ENCODE peak calls at places on chromosomes 13 and 19, in four cellular contexts. One of them, this sample, is unnamed.

GRCh38 chr19:2095338-2095938 is 688 bp downstream of the MOB3A start:
- DNase-seq in GM23248: peak; percentile 27
- DNase-seq in PC-3: no peak
- DNase-seq in OCI-LY7: peak; percentile 46
- DNase-seq in this sample: no peak

GRCh38 chr13:21243843-21244184 is 67.4 kb downstream of the MRPL57 start:
- DNase-seq in GM23248: no peak
- DNase-seq in PC-3: no peak
- DNase-seq in OCI-LY7: no peak
- DNase-seq in this sample: no peak

GRCh38 chr13:112443191-112444000 is 67.2 kb downstream of the SPACA7 start:
- DNase-seq in GM23248: peak; percentile 35
- DNase-seq in PC-3: no peak
- DNase-seq in OCI-LY7: peak; percentile 0
- DNase-seq in this sample: peak; percentile 64

GRCh38 chr19:30073152-30074000 is 131.3 kb downstream of the URI1 start:
- DNase-seq in GM23248: no peak
- DNase-seq in PC-3: no peak
- DNase-seq in OCI-LY7: no peak
- DNase-seq in this sample: no peak

GRCh38 chr19:30690935-30691505 is 318.8 kb downstream of the ZNF536 start:
- DNase-seq in GM23248: no peak
- DNase-seq in PC-3: no peak
- DNase-seq in OCI-LY7: no peak
- DNase-seq in this sample: peak; percentile 44

GRCh38 chr13:98171806-98172569 is 5.1 kb downstream of the RNF113B start:
- DNase-seq in GM23248: peak; percentile 78
- DNase-seq in PC-3: no peak
- DNase-seq in OCI-LY7: no peak
- DNase-seq in this sample: peak; percentile 79

GRCh38 chr19:6229951-6230712 is 49.6 kb downstream of the MLLT1 start:
- DNase-seq in GM23248: no peak
- DNase-seq in PC-3: no peak
- DNase-seq in OCI-LY7: no peak
- DNase-seq in this sample: no peak

GRCh38 chr19:6663236-6664187 is 6.4 kb downstream of the TNFSF14 start:
- DNase-seq in GM23248: peak; percentile 53
- DNase-seq in PC-3: peak; percentile 28
- DNase-seq in OCI-LY7: no peak
- DNase-seq in this sample: no peak

GRCh38 chr13:40410315-40410714 is 256.1 kb downstream of the FOXO1 start:
- DNase-seq in GM23248: no peak
- DNase-seq in PC-3: no peak
- DNase-seq in OCI-LY7: no peak
- DNase-seq in this sample: no peak

GRCh38 chr19:1231729-1232128 is 6.1 kb downstream of the CBARP start:
- DNase-seq in GM23248: no peak
- DNase-seq in PC-3: peak; percentile 32
- DNase-seq in OCI-LY7: no peak
- DNase-seq in this sample: no peak

GRCh38 chr13:84430441-84430840 is 548.2 kb upstream of the SLITRK1 start:
- DNase-seq in GM23248: peak; percentile 27
- DNase-seq in PC-3: no peak
- DNase-seq in OCI-LY7: no peak
- DNase-seq in this sample: no peak

GRCh38 chr19:7871280-7871529 is 3.0 kb downstream of the PRR36 start:
- DNase-seq in GM23248: no peak
- DNase-seq in PC-3: no peak
- DNase-seq in OCI-LY7: peak; percentile 67
- DNase-seq in this sample: no peak

GRCh38 chr13:113418722-113419049 is 34.6 kb downstream of the ADPRHL1 start:
- DNase-seq in GM23248: no peak
- DNase-seq in PC-3: no peak
- DNase-seq in OCI-LY7: no peak
- DNase-seq in this sample: no peak

GRCh38 chr13:33204130-33204927 is 81.2 kb downstream of the STARD13 start:
- DNase-seq in GM23248: peak; percentile 94
- DNase-seq in PC-3: no peak
- DNase-seq in OCI-LY7: no peak
- DNase-seq in this sample: peak; percentile 63

GRCh38 chr13:84296386-84296785 is 414.1 kb upstream of the SLITRK1 start:
- DNase-seq in GM23248: no peak
- DNase-seq in PC-3: no peak
- DNase-seq in OCI-LY7: no peak
- DNase-seq in this sample: no peak

GRCh38 chr19:55189424-55189823 is 9.3 kb upstream of the SYT5 start:
- DNase-seq in GM23248: peak; percentile 97
- DNase-seq in PC-3: peak; percentile 99
- DNase-seq in OCI-LY7: no peak
- DNase-seq in this sample: no peak

GRCh38 chr19:8333771-8334457 is 9.1 kb downstream of the KANK3 start:
- DNase-seq in GM23248: no peak
- DNase-seq in PC-3: no peak
- DNase-seq in OCI-LY7: no peak
- DNase-seq in this sample: peak; percentile 38

GRCh38 chr13:58704953-58705352 is 1073.4 kb downstream of the PCDH17 start:
- DNase-seq in GM23248: no peak
- DNase-seq in PC-3: no peak
- DNase-seq in OCI-LY7: no peak
- DNase-seq in this sample: no peak

GRCh38 chr19:6262519-6262918 is 17.3 kb downstream of the MLLT1 start:
- DNase-seq in GM23248: no peak
- DNase-seq in PC-3: no peak
- DNase-seq in OCI-LY7: no peak
- DNase-seq in this sample: no peak

GRCh38 chr13:45055198-45055901 is 65.0 kb upstream of the GTF2F2 start:
- DNase-seq in GM23248: peak; percentile 97
- DNase-seq in PC-3: peak; percentile 93
- DNase-seq in OCI-LY7: no peak
- DNase-seq in this sample: no peak

GRCh38 chr19:22144394-22144793 is 52.4 kb downstream of the ZNF676 start:
- DNase-seq in GM23248: peak; percentile 7
- DNase-seq in PC-3: no peak
- DNase-seq in OCI-LY7: peak; percentile 61
- DNase-seq in this sample: peak; percentile 4

GRCh38 chr13:48194392-48194754 is 38.6 kb upstream of the ITM2B start:
- DNase-seq in GM23248: peak; percentile 53
- DNase-seq in PC-3: peak; percentile 30
- DNase-seq in OCI-LY7: no peak
- DNase-seq in this sample: no peak

GRCh38 chr19:29724102-29724641 is 9.1 kb upstream of the C19orf12 start:
- DNase-seq in GM23248: peak; percentile 50
- DNase-seq in PC-3: no peak
- DNase-seq in OCI-LY7: no peak
- DNase-seq in this sample: no peak

GRCh38 chr19:4760285-4760650 is 31.3 kb upstream of the FEM1A start:
- DNase-seq in GM23248: no peak
- DNase-seq in PC-3: no peak
- DNase-seq in OCI-LY7: no peak
- DNase-seq in this sample: no peak

GRCh38 chr19:51921949-51922348 is 5.3 kb upstream of the ZNF613 start:
- DNase-seq in GM23248: no peak
- DNase-seq in PC-3: no peak
- DNase-seq in OCI-LY7: peak; percentile 28
- DNase-seq in this sample: no peak

DNA sequence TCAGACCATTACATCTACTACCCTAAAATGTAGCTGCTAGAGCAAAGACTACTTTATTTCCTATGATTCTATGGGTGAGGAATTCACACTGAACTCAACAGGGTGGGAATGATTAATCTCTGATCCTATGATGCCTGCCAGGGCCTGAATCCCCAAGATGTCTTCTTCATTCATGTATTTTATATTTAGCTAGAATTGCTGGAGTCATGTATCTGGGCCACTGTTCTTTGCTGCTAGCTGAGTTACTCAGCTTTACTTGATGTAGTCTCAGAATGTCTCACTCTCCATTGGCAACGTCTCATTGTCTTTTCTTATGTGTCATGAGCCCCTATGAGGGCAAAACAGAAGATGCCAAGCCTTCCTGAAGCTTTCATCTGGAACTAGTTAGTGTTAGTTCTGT is 21.1 kb downstream of the ZNF582 start:
- DNase-seq in GM23248: peak; percentile 85
- DNase-seq in PC-3: no peak
- DNase-seq in OCI-LY7: no peak
- DNase-seq in this sample: no peak
- TF ChIP-seq EZH2phosphoT487 in GM23248: no peak
- TF ChIP-seq EZH2phosphoT487 in PC-3: no peak
- TF ChIP-seq EZH2phosphoT487 in OCI-LY7: no peak
- TF ChIP-seq EZH2phosphoT487 in this sample: no peak

GRCh38 chr13:37097008-37097579 is 8.4 kb downstream of the CSNK1A1L start:
- DNase-seq in GM23248: peak; percentile 36
- DNase-seq in PC-3: no peak
- DNase-seq in OCI-LY7: no peak
- DNase-seq in this sample: no peak
- TF ChIP-seq EZH2phosphoT487 in GM23248: no peak
- TF ChIP-seq EZH2phosphoT487 in PC-3: no peak
- TF ChIP-seq EZH2phosphoT487 in OCI-LY7: no peak
- TF ChIP-seq EZH2phosphoT487 in this sample: no peak

DNA sequence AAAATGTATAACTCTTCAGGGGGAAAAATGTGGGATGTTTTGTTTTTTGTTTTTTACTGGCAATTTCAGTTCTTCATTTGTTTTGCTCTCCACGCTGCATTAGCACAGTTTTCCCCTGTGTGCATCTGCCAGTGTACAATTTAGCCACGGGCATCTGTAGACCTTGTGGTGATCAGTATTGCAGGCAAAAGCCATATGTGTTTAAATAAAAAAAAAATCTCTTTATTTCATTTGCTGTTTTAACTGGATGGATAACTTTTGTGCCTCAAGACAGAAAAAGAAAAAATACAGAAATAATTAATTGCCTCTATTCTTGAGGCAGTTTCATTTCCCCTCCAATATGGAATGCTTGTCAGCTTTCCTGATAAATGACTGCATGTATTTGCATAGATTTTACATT is 7.9 kb upstream of the MAB21L1 start:
- DNase-seq in GM23248: no peak
- DNase-seq in PC-3: no peak
- DNase-seq in OCI-LY7: no peak
- DNase-seq in this sample: no peak
- TF ChIP-seq EZH2phosphoT487 in GM23248: no peak
- TF ChIP-seq EZH2phosphoT487 in PC-3: no peak
- TF ChIP-seq EZH2phosphoT487 in OCI-LY7: no peak
- TF ChIP-seq EZH2phosphoT487 in this sample: no peak

DNA sequence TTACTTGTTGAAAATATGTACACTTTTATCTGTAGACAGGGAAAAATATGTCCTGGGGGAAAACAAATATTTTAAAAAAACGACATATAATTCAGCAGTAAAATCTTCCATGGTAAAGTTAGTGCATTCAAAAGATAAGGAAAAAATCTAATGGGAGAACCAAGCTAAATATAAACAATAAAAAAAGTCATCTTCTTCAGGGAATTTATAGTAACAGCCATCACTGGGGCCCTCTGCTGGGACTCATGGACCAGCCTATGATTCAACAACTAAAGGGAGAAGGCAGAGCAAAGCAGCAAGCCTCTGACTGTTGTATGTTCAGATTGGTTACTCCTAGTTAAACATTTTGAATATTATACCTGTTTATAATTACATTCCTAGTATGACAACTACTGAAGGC is 93.0 kb downstream of the ITGBL1 start:
- DNase-seq in GM23248: peak; percentile 46
- DNase-seq in PC-3: peak; percentile 46
- DNase-seq in OCI-LY7: no peak
- DNase-seq in this sample: no peak
- TF ChIP-seq EZH2phosphoT487 in GM23248: no peak
- TF ChIP-seq EZH2phosphoT487 in PC-3: no peak
- TF ChIP-seq EZH2phosphoT487 in OCI-LY7: no peak
- TF ChIP-seq EZH2phosphoT487 in this sample: no peak

GRCh38 chr13:103349664-103350063 is 283.4 kb upstream of the SLC10A2 start:
- DNase-seq in GM23248: no peak
- DNase-seq in PC-3: no peak
- DNase-seq in OCI-LY7: no peak
- DNase-seq in this sample: peak; percentile 48

GRCh38 chr13:103354189-103354588 is 288.0 kb upstream of the SLC10A2 start:
- DNase-seq in GM23248: no peak
- DNase-seq in PC-3: no peak
- DNase-seq in OCI-LY7: no peak
- DNase-seq in this sample: peak; percentile 76

GRCh38 chr13:103350147-103350546 is 283.9 kb upstream of the SLC10A2 start:
- DNase-seq in GM23248: no peak
- DNase-seq in PC-3: no peak
- DNase-seq in OCI-LY7: no peak
- DNase-seq in this sample: no peak

GRCh38 chr13:103356226-103356864 is 290.1 kb upstream of the SLC10A2 start:
- DNase-seq in GM23248: no peak
- DNase-seq in PC-3: no peak
- DNase-seq in OCI-LY7: no peak
- DNase-seq in this sample: no peak

DNA sequence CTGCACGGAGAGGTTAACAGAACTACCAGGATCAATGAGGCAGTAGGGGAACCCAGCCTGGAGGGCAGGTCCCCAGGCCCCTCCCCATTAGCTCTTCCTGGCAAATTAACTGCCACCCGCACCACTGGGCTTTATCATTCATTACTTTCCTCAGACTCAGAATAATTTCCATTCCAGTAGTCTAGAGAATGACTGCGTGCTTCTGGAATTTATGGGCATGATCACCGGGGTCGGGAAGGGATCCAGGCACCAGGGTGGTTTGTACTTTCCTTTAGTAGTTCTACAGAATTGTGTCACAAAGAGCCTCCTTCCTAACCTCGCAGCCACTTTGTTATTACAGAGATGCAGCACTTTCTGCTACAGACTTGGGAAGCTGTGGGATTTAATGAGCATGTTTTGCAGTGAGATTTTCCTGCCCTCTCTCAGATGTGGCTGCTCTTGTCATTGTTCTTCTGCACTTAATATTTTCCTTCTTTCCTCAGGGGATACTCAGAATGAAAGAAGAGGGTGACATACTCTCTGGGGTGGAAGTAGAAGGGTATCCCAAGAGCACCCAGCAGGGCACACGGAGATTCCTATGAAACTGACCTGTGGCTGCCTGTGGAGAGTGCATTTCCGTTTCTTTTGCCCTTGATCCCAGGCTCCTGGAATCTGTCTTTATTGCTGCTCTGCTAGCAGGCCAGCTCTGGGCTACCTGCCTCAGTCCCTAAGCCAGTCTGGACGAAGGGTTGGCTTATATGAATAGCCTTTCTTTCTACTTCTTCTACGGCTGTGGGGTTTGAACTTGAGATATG is 285.0 kb upstream of the SLC10A2 start:
- DNase-seq in GM23248: no peak
- DNase-seq in PC-3: peak; percentile 59
- DNase-seq in OCI-LY7: no peak
- DNase-seq in this sample: no peak
- TF ChIP-seq EZH2phosphoT487 in GM23248: no peak
- TF ChIP-seq EZH2phosphoT487 in PC-3: no peak
- TF ChIP-seq EZH2phosphoT487 in OCI-LY7: no peak
- TF ChIP-seq EZH2phosphoT487 in this sample: no peak

DNA sequence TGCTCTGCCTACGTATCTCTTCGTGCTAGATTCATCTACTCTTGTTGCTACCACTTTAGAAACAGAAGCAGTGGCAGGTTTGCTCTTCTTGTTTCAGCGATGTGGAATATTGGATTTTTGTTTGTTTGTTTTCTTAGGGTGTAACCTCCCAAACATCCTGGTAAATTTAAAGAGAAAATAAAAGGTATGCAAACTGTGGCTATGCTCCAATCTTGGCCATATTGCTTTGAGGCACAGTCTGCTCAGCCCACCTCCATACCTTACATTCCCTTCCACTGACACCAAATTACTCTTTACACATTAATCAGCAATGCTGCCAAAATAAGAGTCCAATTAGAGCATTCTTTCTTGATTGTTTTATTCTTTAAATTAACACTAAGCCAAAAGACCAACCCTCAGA is 25.2 kb upstream of the UBL3 start:
- DNase-seq in GM23248: no peak
- DNase-seq in PC-3: no peak
- DNase-seq in OCI-LY7: no peak
- DNase-seq in this sample: no peak
- TF ChIP-seq EZH2phosphoT487 in GM23248: no peak
- TF ChIP-seq EZH2phosphoT487 in PC-3: no peak
- TF ChIP-seq EZH2phosphoT487 in OCI-LY7: no peak
- TF ChIP-seq EZH2phosphoT487 in this sample: no peak

This sample was measured in SK-N-SH.